ENCODE peak calls at places on chromosomes 7 and 10, in five cellular contexts. Y is HepG2, B is K562, G is SK-N-SH, F is GM12878. R is an unnamed sample.

GRCh38 chr7:6553460-6554044 is 2.3 kb upstream of the GRID2IP start:
- DNase-seq in Y (no peak), B (no peak), G (peak), F (no peak), R (no peak)

GRCh38 chr10:122460891-122461293 is 461 bp upstream of the HTRA1 start:
- DNase-seq in Y (no peak), B (no peak), G (peak), F (no peak), R (no peak)

GRCh38 chr7:135721198-135721820 is 6.7 kb downstream of the SLC13A4 start:
- DNase-seq in Y (no peak), B (no peak), G (no peak), F (no peak), R (no peak)

GRCh38 chr7:78359836-78360235 is 561.3 kb downstream of the PHTF2 start:
- DNase-seq in Y (no peak), B (no peak), G (no peak), F (no peak), R (no peak)

GRCh38 chr10:97719602-97720001 is 6.1 kb downstream of the MARVELD1 start:
- DNase-seq in Y (no peak), B (no peak), G (no peak), F (no peak), R (no peak)

GRCh38 chr10:70926215-70927000 is 38.0 kb upstream of the PCBD1 start:
- DNase-seq in Y (no peak), B (no peak), G (peak), F (no peak), R (no peak)

GRCh38 chr7:157613575-157614322 is 276.9 kb downstream of the DNAJB6 start:
- DNase-seq in Y (no peak), B (no peak), G (no peak), F (no peak), R (no peak)

GRCh38 chr10:50219646-50220045 is 31.7 kb downstream of the ASAH2 start:
- DNase-seq in Y (peak), B (no peak), G (no peak), F (no peak), R (no peak)

GRCh38 chr10:92702301-92702916 is 12.7 kb downstream of the HHEX start:
- DNase-seq in Y (no peak), B (no peak), G (no peak), F (no peak), R (no peak)

GRCh38 chr10:98299341-98299740 is 31.3 kb upstream of the LOXL4 start:
- DNase-seq in Y (no peak), B (no peak), G (no peak), F (no peak), R (no peak)

GRCh38 chr7:94195201-94195600 is 191.0 kb upstream of the BET1 start:
- DNase-seq in Y (no peak), B (no peak), G (no peak), F (no peak), R (no peak)

GRCh38 chr10:120156614-120157274 is 264.2 kb downstream of the SEC23IP start:
- DNase-seq in Y (no peak), B (no peak), G (no peak), F (peak), R (no peak)

GRCh38 chr7:114856625-114857024 is 65.3 kb upstream of the MDFIC start:
- DNase-seq in Y (no peak), B (no peak), G (no peak), F (no peak), R (no peak)

GRCh38 chr7:148535227-148535626 is 55.3 kb upstream of the C7orf33 start:
- DNase-seq in Y (no peak), B (peak), G (peak), F (no peak), R (no peak)

GRCh38 chr7:94129443-94130140 is 125.4 kb upstream of the BET1 start:
- DNase-seq in Y (peak), B (no peak), G (no peak), F (no peak), R (no peak)

GRCh38 chr7:129169171-129169643 is 19.2 kb upstream of the SMO start:
- DNase-seq in Y (no peak), B (peak), G (no peak), F (no peak), R (no peak)

GRCh38 chr10:113177163-113177935 is 227.3 kb downstream of the TCF7L2 start:
- DNase-seq in Y (no peak), B (no peak), G (no peak), F (no peak), R (no peak)

GRCh38 chr7:91287685-91288084 is 23.5 kb downstream of the FZD1 start:
- DNase-seq in Y (no peak), B (no peak), G (no peak), F (no peak), R (no peak)

GRCh38 chr10:123624086-123624485 is 42.1 kb upstream of the GPR26 start:
- DNase-seq in Y (no peak), B (no peak), G (no peak), F (no peak), R (no peak)

GRCh38 chr7:105309235-105310156 is 79.2 kb downstream of the SRPK2 start:
- DNase-seq in Y (no peak), B (peak), G (no peak), F (no peak), R (no peak)

GRCh38 chr10:24115403-24115802 is 93.5 kb upstream of the KIAA1217 start:
- DNase-seq in Y (no peak), B (no peak), G (no peak), F (no peak), R (no peak)

GRCh38 chr7:55107946-55108345 is 89.1 kb downstream of the EGFR start:
- DNase-seq in Y (peak), B (no peak), G (no peak), F (no peak), R (no peak)

GRCh38 chr7:103809229-103809994 is 180.0 kb downstream of the RELN start:
- DNase-seq in Y (no peak), B (peak), G (no peak), F (no peak), R (no peak)

DNA sequence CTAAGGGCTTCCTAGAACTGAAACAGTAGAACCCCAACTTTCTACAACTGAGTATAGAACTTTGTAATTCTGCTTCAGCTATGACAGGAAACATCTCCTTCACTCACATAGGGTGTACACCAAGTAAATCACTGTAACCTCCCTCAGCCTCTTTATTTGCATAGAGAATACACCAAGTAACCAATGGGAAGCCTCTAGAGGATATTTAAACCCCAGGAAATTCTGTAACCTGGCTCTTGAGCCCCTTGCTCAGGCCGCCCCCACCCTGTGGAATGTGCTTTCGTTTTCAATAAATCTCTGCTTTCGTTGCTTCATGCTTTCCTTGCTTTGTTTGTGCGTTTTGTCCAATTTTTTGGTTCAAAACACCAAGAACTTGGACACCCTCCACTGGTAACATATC is 60.3 kb downstream of the CLRN3 start:
- DNase-seq in Y (no peak), B (no peak), G (no peak), F (no peak), R (no peak)
- TF ChIP-seq ZBTB33 in Y (no peak), B (no peak), G (no peak), F (no peak), R (no peak)

GRCh38 chr7:142628945-142629344 is 120.3 kb upstream of the PRSS1 start:
- DNase-seq in Y (no peak), B (no peak), G (no peak), F (no peak), R (no peak)

GRCh38 chr7:142632291-142633134 is 116.8 kb upstream of the PRSS1 start:
- DNase-seq in Y (peak), B (peak), G (peak), F (peak), R (peak)

GRCh38 chr7:142626420-142627035 is 122.7 kb upstream of the PRSS1 start:
- DNase-seq in Y (peak), B (peak), G (peak), F (no peak), R (peak)

GRCh38 chr7:142629588-142630260 is 119.5 kb upstream of the PRSS1 start:
- DNase-seq in Y (no peak), B (no peak), G (no peak), F (no peak), R (no peak)
- TF ChIP-seq ZBTB33 in Y (no peak), B (no peak), G (no peak), F (no peak), R (no peak)

GRCh38 chr10:60123172-60123571 is 216.8 kb upstream of the CCDC6 start:
- DNase-seq in Y (no peak), B (no peak), G (no peak), F (no peak), R (peak)
- TF ChIP-seq ZBTB33 in Y (no peak), B (no peak), G (no peak), F (no peak), R (no peak)

DNA sequence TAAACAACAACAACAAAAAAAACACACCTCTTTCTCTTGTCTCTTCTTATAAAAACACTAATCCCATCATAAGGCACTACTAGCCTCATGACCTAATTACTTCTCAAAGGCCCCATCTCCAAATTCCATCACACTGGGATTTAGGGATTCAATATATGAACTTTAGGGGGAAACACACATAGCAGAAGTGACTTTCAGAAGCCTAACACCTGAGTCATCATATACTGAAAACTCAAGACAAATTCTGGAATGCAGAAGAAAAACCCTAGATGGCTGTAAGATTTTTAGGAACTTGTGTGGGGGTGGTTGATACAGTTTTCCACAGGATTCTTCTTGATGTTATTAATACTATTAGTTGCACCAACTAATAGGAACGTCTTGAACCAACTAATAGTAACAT is 33.7 kb upstream of the CSTF2T start:
- DNase-seq in Y (no peak), B (no peak), G (no peak), F (no peak), R (no peak)
- TF ChIP-seq ZBTB33 in Y (no peak), B (no peak), G (no peak), F (no peak), R (no peak)

GRCh38 chr7:97857544-97857943 is 14.7 kb downstream of the ASNS start:
- DNase-seq in Y (no peak), B (no peak), G (no peak), F (no peak), R (no peak)
- TF ChIP-seq ZBTB33 in Y (no peak), B (no peak), G (no peak), F (no peak), R (no peak)

DNA sequence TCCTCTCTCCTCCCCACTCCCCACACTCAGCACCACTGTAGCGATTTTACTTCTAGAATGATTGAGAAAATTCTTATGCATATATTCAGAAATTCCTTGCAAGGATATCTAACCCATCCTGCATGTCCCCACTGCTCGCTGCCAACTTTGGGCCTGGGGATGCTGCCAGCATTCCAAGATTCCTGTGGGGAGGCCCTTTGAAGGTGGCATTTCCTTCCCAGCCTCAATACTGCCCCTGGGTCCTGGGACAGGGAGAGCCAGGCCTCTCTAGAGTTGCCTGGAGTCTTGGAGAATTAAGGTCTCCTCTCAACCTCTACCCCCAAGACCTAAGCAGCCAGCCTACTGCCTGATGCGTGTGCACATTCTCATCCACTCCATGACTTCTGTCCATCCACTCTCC is 303.5 kb downstream of the NEBL start:
- DNase-seq in Y (no peak), B (no peak), G (no peak), F (no peak), R (no peak)
- TF ChIP-seq ZBTB33 in Y (no peak), B (no peak), G (no peak), F (no peak), R (no peak)

GRCh38 chr10:4561301-4561700 is 264.7 kb upstream of the AKR1E2 start:
- DNase-seq in Y (no peak), B (no peak), G (no peak), F (no peak), R (no peak)

GRCh38 chr10:4555920-4556319 is 270.1 kb upstream of the AKR1E2 start:
- DNase-seq in Y (no peak), B (no peak), G (no peak), F (no peak), R (no peak)

DNA sequence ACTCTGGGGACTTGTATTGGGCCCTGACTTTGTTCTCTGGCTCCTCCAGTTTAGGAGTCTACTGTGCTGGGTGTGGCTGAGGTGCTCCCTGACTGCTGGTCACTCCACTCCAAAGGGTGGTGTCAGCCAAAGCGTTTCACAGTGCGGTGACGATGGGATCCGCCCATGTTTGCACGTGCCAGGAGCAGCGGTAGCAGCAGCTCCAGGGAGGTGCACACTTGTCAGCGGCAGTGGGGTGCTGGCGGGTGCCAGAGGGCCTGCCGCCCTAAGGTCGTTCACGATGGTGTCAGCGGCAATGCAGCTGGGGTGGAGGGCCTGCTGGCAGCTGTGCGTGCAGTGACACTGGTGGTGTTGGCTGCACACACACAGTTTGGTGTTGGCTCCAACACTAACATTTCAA is 268.5 kb upstream of the AKR1E2 start:
- DNase-seq in Y (no peak), B (no peak), G (no peak), F (no peak), R (no peak)
- TF ChIP-seq ZBTB33 in Y (no peak), B (no peak), G (no peak), F (no peak), R (no peak)

GRCh38 chr10:86182150-86182549 is 184.4 kb downstream of the GRID1 start:
- DNase-seq in Y (no peak), B (no peak), G (peak), F (no peak), R (no peak)
- TF ChIP-seq ZBTB33 in Y (no peak), B (no peak), G (no peak), F (no peak), R (no peak)

GRCh38 chr7:131057015-131057518 is 270.6 kb upstream of the MKLN1 start:
- DNase-seq in Y (peak), B (no peak), G (no peak), F (no peak), R (no peak)
- TF ChIP-seq ZBTB33 in Y (peak), B (no peak), G (no peak), F (no peak), R (no peak)

GRCh38 chr10:46026106-46026505 is 4.3 kb downstream of the NCOA4 start:
- DNase-seq in Y (no peak), B (no peak), G (no peak), F (no peak), R (no peak)

GRCh38 chr10:46024948-46025347 is 5.5 kb downstream of the NCOA4 start:
- DNase-seq in Y (no peak), B (no peak), G (no peak), F (no peak), R (no peak)

GRCh38 chr10:46030091-46030937 is at the start of gene NCOA4:
- DNase-seq in Y (peak), B (peak), G (peak), F (peak), R (peak)

GRCh38 chr10:46031648-46032532 is 1.5 kb upstream of the NCOA4 start:
- DNase-seq in Y (peak), B (peak), G (no peak), F (no peak), R (no peak)

GRCh38 chr10:46028584-46029570 is 1.5 kb downstream of the NCOA4 start:
- DNase-seq in Y (peak), B (peak), G (peak), F (no peak), R (peak)
- TF ChIP-seq ZBTB33 in Y (no peak), B (no peak), G (no peak), F (no peak), R (no peak)

R was measured in HCT116.